ENCODE peak calls at places on chromosomes 2 and 18, in four cellular contexts. H is naive thymus-derived CD4-positive, alpha-beta T cell; B is GM23338; O is ovary. R is an unnamed sample. For H3K4me1, the result is how much of the 10 kb centered on the place peaks cover.

GRCh38 chr2:138124521-138124920 is 160.2 kb downstream of the HNMT start:
- DNase-seq in H (no peak), B (no peak), O (no peak), R (no peak)

GRCh38 chr18:78671551-78671950 is 308.1 kb upstream of the SALL3 start:
- DNase-seq in H (no peak), B (no peak), O (no peak), R (no peak)

GRCh38 chr2:169072163-169072925 is 3.0 kb downstream of the DHRS9 start:
- DNase-seq in H (no peak), B (no peak), O (no peak), R (no peak)

GRCh38 chr18:210780-211179 is 52.4 kb downstream of the USP14 start:
- DNase-seq in H (no peak), B (peak), O (no peak), R (no peak)

GRCh38 chr2:30693821-30694281 is 113.4 kb downstream of the CAPN13 start:
- DNase-seq in H (no peak), B (no peak), O (no peak), R (no peak)

GRCh38 chr2:150610670-150611279 is 123.3 kb upstream of the RND3 start:
- DNase-seq in H (no peak), B (peak), O (no peak), R (peak)

GRCh38 chr18:50143891-50144290 is 51.1 kb downstream of the MYO5B start:
- DNase-seq in H (no peak), B (no peak), O (no peak), R (no peak)

GRCh38 chr2:6452702-6453481 is 412.8 kb downstream of the CMPK2 start:
- DNase-seq in H (no peak), B (peak), O (no peak), R (no peak)

GRCh38 chr2:215685218-215685962 is 249.5 kb upstream of the FN1 start:
- DNase-seq in H (no peak), B (no peak), O (no peak), R (no peak)

GRCh38 chr2:153667475-153667874 is 188.9 kb upstream of the RPRM start:
- DNase-seq in H (no peak), B (no peak), O (no peak), R (no peak)

GRCh38 chr18:79484661-79485621 is 89.2 kb downstream of the NFATC1 start:
- DNase-seq in H (no peak), B (no peak), O (no peak), R (peak)

GRCh38 chr2:98576666-98577312 is 31.5 kb downstream of the COA5 start:
- DNase-seq in H (no peak), B (no peak), O (no peak), R (no peak)

GRCh38 chr2:127423880-127424279 is 5.7 kb downstream of the PROC start:
- DNase-seq in H (no peak), B (no peak), O (no peak), R (no peak)

GRCh38 chr2:113176696-113177355 is 3.1 kb downstream of the PSD4 start:
- DNase-seq in H (no peak), B (no peak), O (no peak), R (no peak)

DNA sequence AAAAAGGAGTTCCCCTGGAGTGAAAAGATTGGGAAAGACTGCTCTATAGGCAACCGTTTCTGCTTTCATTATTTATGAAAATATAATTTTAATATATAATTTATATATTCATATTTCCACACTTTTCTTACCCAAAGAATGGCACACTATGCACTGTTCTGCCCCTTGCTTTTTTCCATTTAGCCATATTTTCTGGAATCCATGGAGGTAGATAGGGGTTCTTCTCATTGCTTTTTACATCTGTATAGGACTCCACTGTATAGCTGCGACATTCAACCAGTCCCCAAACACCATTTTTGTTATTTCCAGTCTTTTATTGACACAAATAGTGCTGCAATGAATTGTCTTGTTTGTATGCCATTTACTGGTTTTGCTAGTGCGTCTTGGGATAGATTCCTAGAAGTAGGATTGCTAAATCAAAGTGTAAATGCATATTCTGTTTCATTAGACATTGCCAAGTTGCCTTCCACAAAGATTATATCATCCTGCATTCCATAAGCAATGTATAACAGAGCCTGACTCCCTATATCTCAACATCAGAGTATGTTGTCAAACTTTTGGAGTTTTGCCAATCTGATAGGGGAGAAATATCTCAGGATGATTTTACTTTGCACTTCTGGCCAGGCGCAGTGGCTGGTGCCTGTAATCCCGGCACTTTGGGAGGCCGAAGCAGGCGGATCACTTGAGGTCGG is 26.6 kb upstream of the TCF7L1 start:
- DNase-seq in H (no peak), B (no peak), O (no peak), R (no peak)
- H3K4me3 ChIP-seq in H (no peak), B (no peak), O (no peak), R (no peak)

GRCh38 chr2:241363316-241363879 is 7.3 kb downstream of the FARP2 start:
- DNase-seq in H (no peak), B (no peak), O (no peak), R (no peak)
- H3K4me1 ChIP-seq in H (under half), B (under half), O (under half), R (under half)

GRCh38 chr2:196105956-196106355 is 37.3 kb upstream of the DNAH7 start:
- DNase-seq in H (no peak), B (no peak), O (no peak), R (no peak)
- H3K4me3 ChIP-seq in H (no peak), B (no peak), O (no peak), R (no peak)

GRCh38 chr2:27921424-27921823 is 30.9 kb downstream of the BABAM2 start:
- DNase-seq in H (no peak), B (no peak), O (no peak), R (no peak)
- H3K4me1 ChIP-seq in H (under half), B (under half), O (under half), R (under half)

GRCh38 chr2:84939426-84940087 is 31.4 kb upstream of the KCMF1 start:
- DNase-seq in H (peak), B (no peak), O (no peak), R (peak)
- H3K4me3 ChIP-seq in H (peak), B (no peak), O (no peak), R (no peak)

DNA sequence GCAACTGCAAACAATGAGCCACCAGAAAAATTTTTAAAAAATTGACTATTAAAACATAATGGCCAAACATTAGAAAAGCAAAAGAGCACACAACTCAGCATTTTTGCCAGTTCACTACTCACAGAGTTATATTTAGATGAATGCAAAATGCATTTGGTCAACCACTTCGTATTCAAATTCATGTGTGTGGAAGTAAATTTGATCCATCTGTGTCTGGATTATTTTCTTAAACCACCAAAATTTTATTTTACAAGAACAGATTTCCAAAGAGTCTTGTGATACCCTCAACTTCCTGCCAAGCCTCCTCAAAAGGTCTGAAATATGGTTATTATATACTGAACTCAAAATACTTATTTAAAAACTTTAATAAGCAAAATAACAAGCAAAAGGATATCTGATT is 57.4 kb downstream of the PPP1R1C start:
- DNase-seq in H (no peak), B (no peak), O (no peak), R (no peak)
- H3K4me1 ChIP-seq in H (under half), B (under half), O (under half), R (under half)

GRCh38 chr18:41391616-41392610 is 563.1 kb upstream of the PIK3C3 start:
- DNase-seq in H (no peak), B (peak), O (no peak), R (peak)
- H3K4me3 ChIP-seq in H (no peak), B (no peak), O (no peak), R (no peak)

GRCh38 chr2:52659536-52659935 is 1108.1 kb upstream of the CHAC2 start:
- DNase-seq in H (no peak), B (no peak), O (no peak), R (no peak)
- H3K4me1 ChIP-seq in H (under half), B (under half), O (under half), R (under half)

R was measured in mucosa of descending colon.